ENCODE peak calls at places on chromosome 13, in five cellular contexts. E, C, K, V and O are unnamed samples.

GRCh38 chr13:101453784-101454201 is 1.3 kb downstream of the ITGBL1 start:
- DNase-seq in E (no peak), C (peak), K (no peak), V (peak), O (no peak)

GRCh38 chr13:103101902-103102301 is 35.7 kb upstream of the SLC10A2 start:
- DNase-seq in E (no peak), C (no peak), K (no peak), V (no peak), O (no peak)

GRCh38 chr13:81771948-81772347 is 1431.0 kb upstream of the SPRY2 start:
- DNase-seq in E (no peak), C (no peak), K (no peak), V (no peak), O (no peak)

GRCh38 chr13:111936267-111936925 is 130.6 kb upstream of the SOX1 start:
- DNase-seq in E (no peak), C (no peak), K (no peak), V (no peak), O (no peak)

GRCh38 chr13:84208251-84208650 is 326.0 kb upstream of the SLITRK1 start:
- DNase-seq in E (no peak), C (no peak), K (no peak), V (no peak), O (no peak)

GRCh38 chr13:32409561-32410440 is 18.1 kb downstream of the N4BP2L1 start:
- DNase-seq in E (peak), C (no peak), K (no peak), V (peak), O (no peak)

GRCh38 chr13:75876371-75877050 is 240.4 kb downstream of the LMO7 start:
- DNase-seq in E (peak), C (peak), K (peak), V (peak), O (peak)

GRCh38 chr13:100100115-100100879 is 11.4 kb downstream of the PCCA start:
- DNase-seq in E (peak), C (no peak), K (no peak), V (peak), O (no peak)

GRCh38 chr13:111490611-111491010 is 170.2 kb downstream of the TEX29 start:
- DNase-seq in E (no peak), C (no peak), K (no peak), V (no peak), O (no peak)

GRCh38 chr13:30371649-30372265 is 50.5 kb upstream of the UBE2L5 start:
- DNase-seq in E (no peak), C (peak), K (no peak), V (peak), O (peak)

GRCh38 chr13:79659161-79659560 is 178.2 kb downstream of the NDFIP2 start:
- DNase-seq in E (no peak), C (no peak), K (no peak), V (peak), O (peak)

GRCh38 chr13:55517312-55517711 is 1623.4 kb upstream of the PRR20A start:
- DNase-seq in E (no peak), C (no peak), K (no peak), V (no peak), O (peak)

GRCh38 chr13:65292488-65292901 is 1937.6 kb downstream of the PCDH9 start:
- DNase-seq in E (no peak), C (no peak), K (no peak), V (peak), O (no peak)

GRCh38 chr13:24670927-24671326 is 9.3 kb upstream of the ATP12A start:
- DNase-seq in E (no peak), C (no peak), K (no peak), V (peak), O (peak)

GRCh38 chr13:44930907-44931676 is 58.2 kb downstream of the NUFIP1 start:
- DNase-seq in E (no peak), C (no peak), K (no peak), V (peak), O (peak)

GRCh38 chr13:105410602-105411001 is 1124.9 kb downstream of the EFNB2 start:
- DNase-seq in E (no peak), C (peak), K (peak), V (peak), O (no peak)